ENCODE peak calls at places on chromosomes 12 and 14, in seven cellular contexts. N is HepG2, I is GM12878, C is K562, Q is HCT116, O is SK-N-SH, J is H1. T is an unnamed sample.

GRCh38 chr12:50234347-50234746 is 49.0 kb downstream of the LIMA1 start:
- DNase-seq in N (no peak), Q (peak; percentile 72), O (no peak), I (no peak), J (no peak), C (no peak), T (no peak)

GRCh38 chr12:109613611-109614455 is 40.2 kb downstream of the MVK start:
- DNase-seq in I (no peak), Q (no peak), J (no peak), C (no peak), N (no peak), O (no peak), T (no peak)

GRCh38 chr14:92958373-92959188 is 35.6 kb downstream of the CHGA start:
- DNase-seq in Q (no peak), I (no peak), O (no peak), N (no peak), C (no peak), J (no peak), T (no peak)

GRCh38 chr12:123150273-123150803 is 552 bp downstream of the PITPNM2 start:
- DNase-seq in O (peak; percentile 88), Q (no peak), C (peak; percentile 80), I (no peak), N (no peak), J (no peak), T (no peak)

GRCh38 chr14:96762650-96763049 is 34.5 kb upstream of the VRK1 start:
- DNase-seq in Q (peak; percentile 80), J (peak; percentile 15), N (peak; percentile 67), O (peak; percentile 81), C (peak; percentile 90), I (peak; percentile 65), T (peak; percentile 88)

GRCh38 chr12:53327435-53328042 is 6.1 kb upstream of the AAAS start:
- DNase-seq in C (peak; percentile 42), J (no peak), Q (no peak), N (no peak), O (peak; percentile 55), I (no peak), T (peak; percentile 40)

GRCh38 chr14:94125659-94126418 is 3.6 kb downstream of the IFI27L2 start:
- DNase-seq in Q (no peak), O (no peak), I (no peak), J (no peak), N (no peak), C (no peak), T (no peak)

GRCh38 chr12:49932746-49933145 is 17.8 kb upstream of the AQP2 start:
- DNase-seq in N (no peak), J (no peak), I (no peak), Q (no peak), O (no peak), C (no peak), T (no peak)

GRCh38 chr14:52950410-52950897 is 396 bp downstream of the FERMT2 start:
- DNase-seq in O (peak; percentile 71), N (peak; percentile 22), J (no peak), I (no peak), C (peak; percentile 4), Q (no peak), T (peak; percentile 67)

GRCh38 chr12:95182868-95183415 is 34.3 kb downstream of the FGD6 start:
- DNase-seq in N (no peak), C (no peak), J (no peak), O (no peak), Q (peak; percentile 92), I (no peak), T (no peak)

GRCh38 chr12:27359578-27360340 is 27.1 kb downstream of the BMAL2 start:
- DNase-seq in O (no peak), J (no peak), C (no peak), Q (no peak), N (peak; percentile 60), I (no peak), T (no peak)

GRCh38 chr14:68806526-68807147 is 13.8 kb upstream of the ZFP36L1 start:
- DNase-seq in Q (no peak), I (no peak), N (no peak), J (no peak), C (no peak), O (peak; percentile 37), T (no peak)

GRCh38 chr14:97273540-97273939 is 476.4 kb downstream of the VRK1 start:
- DNase-seq in I (no peak), Q (no peak), N (no peak), O (no peak), J (no peak), C (no peak), T (no peak)

GRCh38 chr14:88322505-88323085 is 474 bp downstream of the KCNK10 start:
- DNase-seq in N (no peak), I (no peak), J (no peak), O (peak; percentile 35), C (no peak), Q (no peak), T (no peak)

GRCh38 chr12:130053641-130054040 is 108.6 kb upstream of the FZD10 start:
- DNase-seq in Q (no peak), J (no peak), O (no peak), C (no peak), I (no peak), N (no peak), T (no peak)

DNA sequence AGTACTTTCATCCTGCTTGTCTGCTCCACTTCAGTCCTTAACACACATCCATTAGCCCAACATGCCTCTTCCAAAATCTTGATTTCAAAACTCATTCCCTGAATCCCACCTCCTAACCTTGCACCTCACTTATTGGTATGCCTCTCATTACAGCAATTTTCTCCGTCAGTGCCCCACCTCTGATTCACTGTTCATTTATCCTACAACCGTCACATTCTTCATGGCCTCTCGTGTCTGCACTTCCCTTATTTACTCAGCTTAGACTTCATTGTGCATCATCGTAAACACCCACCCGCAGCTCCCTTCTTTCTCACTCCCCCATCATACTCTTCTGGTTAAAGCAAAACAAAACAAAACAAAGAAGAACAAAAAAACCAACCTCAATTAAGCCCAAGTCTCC is 160.6 kb upstream of the HMGA2 start:
- DNase-seq in J (no peak), I (no peak), Q (no peak), O (no peak), C (no peak), N (no peak), T (no peak)
- TF ChIP-seq JUND in J (no peak), I (no peak), Q (no peak), O (no peak), C (no peak), N (no peak), T (no peak)

DNA sequence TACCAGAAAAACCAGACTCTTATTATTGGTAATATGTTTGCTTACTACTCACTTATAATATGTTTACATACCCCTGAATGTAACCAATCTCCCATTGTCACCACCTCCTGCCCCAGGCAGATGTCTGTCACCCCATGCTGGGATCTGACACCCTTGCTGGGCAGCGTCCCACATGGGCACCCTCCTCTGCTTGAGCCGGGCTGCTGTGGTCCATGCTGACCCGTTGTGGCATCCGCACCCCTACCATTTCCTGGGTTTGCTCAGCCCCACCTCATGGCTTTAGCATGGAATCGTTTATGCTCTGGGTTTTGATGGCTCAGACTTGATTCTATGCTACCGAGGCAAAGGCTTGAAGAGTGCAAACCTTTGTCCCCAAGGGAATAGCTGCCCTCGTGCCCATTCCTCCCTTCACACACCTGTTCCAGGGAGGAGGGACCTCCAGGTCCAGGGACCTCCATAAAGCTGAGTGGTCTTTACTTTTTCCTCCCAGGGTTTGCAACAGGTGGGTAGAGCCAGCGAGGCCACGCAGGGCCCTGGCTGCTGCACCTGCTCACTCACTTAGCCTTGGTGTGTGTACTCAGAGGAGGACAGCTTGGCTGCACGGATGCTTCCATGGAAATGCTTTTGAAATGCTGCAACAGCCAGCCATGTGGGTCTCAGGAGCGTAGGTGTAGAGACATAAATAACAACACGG is 68.7 kb downstream of the PRMT8 start:
- DNase-seq in N (no peak), O (no peak), C (no peak), J (no peak), I (no peak), Q (no peak), T (no peak)
- TF ChIP-seq JUND in N (no peak), O (no peak), C (no peak), J (no peak), I (no peak), Q (no peak), T (no peak)

DNA sequence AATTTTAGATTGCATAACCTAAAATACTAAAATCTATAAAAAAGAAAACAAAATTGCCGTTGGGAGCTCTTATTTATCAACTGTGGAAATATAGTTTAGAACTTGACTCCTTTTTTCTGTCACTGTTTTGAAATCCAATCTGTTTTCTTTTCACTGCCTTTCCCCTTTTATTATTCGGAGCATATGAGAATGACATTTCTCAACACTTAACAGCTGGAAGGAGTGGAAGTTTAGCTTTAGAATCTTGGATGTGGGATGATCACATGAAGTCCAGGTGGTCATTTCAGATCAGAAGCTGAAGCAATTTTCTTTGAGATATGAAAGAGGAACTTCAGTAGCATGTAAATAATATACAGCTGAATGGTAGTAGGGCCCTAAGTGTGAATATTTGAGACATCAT is 16.7 kb downstream of the TRHDE start:
- DNase-seq in C (no peak), O (no peak), N (no peak), J (no peak), Q (no peak), I (no peak), T (no peak)
- TF ChIP-seq JUND in C (no peak), O (no peak), N (no peak), J (no peak), Q (no peak), I (no peak), T (no peak)

GRCh38 chr12:122026706-122027328 is 5.1 kb downstream of the BCL7A start:
- DNase-seq in C (no peak), J (no peak), N (no peak), Q (no peak), O (no peak), I (no peak), T (no peak)

GRCh38 chr12:122028601-122029560 is 7.2 kb downstream of the BCL7A start:
- DNase-seq in J (no peak), C (no peak), I (peak; percentile 36), N (no peak), O (no peak), Q (no peak), T (no peak)

GRCh38 chr12:122029620-122030426 is 8.1 kb downstream of the BCL7A start:
- DNase-seq in J (no peak), I (no peak), Q (no peak), C (peak; percentile 35), N (no peak), O (no peak), T (no peak)

GRCh38 chr12:122030427-122030825 is 8.7 kb downstream of the BCL7A start:
- DNase-seq in J (no peak), Q (no peak), I (no peak), C (no peak), O (no peak), N (no peak), T (no peak)

DNA sequence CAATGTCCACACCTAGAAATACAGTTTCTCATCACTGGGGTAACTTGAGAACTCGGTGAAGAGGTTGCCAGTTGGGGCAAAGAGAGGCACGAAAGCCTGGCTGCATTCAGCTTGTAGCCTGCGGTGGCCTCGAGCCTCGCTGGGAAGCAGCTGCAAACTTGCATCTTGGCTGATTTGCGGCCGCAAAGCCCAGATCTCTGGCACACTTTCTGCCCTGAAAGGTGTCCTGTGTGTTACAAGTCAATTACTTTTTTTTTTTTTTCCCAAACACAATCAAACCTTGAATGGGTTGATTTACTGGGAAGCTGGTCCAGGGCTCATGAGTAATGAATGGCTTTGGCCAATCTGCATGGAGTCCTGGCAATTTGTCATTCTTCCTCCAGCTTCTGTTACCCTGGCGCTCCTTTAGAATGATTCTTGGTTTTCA is 6.5 kb downstream of the BCL7A start:
- DNase-seq in I (no peak), C (no peak), O (no peak), J (no peak), Q (no peak), N (no peak), T (no peak)
- TF ChIP-seq JUND in I (no peak), C (no peak), O (no peak), J (no peak), Q (no peak), N (no peak), T (no peak)